ENCODE peak calls at places on chromosomes 16 and 17, in seven cellular contexts. M is GM12878, H is SK-N-SH, I is HepG2, W is H1, R is K562, Y is GM12892. K is an unnamed sample.

GRCh38 chr17:13176436-13176835 is 158.6 kb upstream of the ELAC2 start:
- DNase-seq in M (no peak), H (no peak), I (no peak), W (no peak), R (no peak), Y (no peak), K (no peak)

GRCh38 chr17:3895354-3895753 is 2.5 kb upstream of the CAMKK1 start:
- DNase-seq in M (no peak), H (no peak), I (no peak), W (no peak), R (no peak), Y (no peak), K (no peak)

GRCh38 chr16:89011909-89012621 is 35.1 kb upstream of the CBFA2T3 start:
- DNase-seq in M (no peak), H (no peak), I (no peak), W (no peak), R (no peak), Y (no peak), K (no peak)

GRCh38 chr17:17496189-17497064 is at the start of gene RASD1:
- DNase-seq in M (no peak), H (peak; percentile 98), I (peak; percentile 59), W (peak; percentile 93), R (peak; percentile 88), Y (peak; percentile 98), K (peak; percentile 98)

GRCh38 chr16:69831212-69832123 is 69.3 kb downstream of the WWP2 start:
- DNase-seq in M (no peak), H (no peak), I (peak; percentile 72), W (no peak), R (no peak), Y (no peak), K (no peak)

GRCh38 chr17:80849119-80849518 is 142.5 kb upstream of the CHMP6 start:
- DNase-seq in M (no peak), H (no peak), I (no peak), W (no peak), R (no peak), Y (no peak), K (no peak)

GRCh38 chr16:87007907-87008306 is 309.3 kb downstream of the C16orf95 start:
- DNase-seq in M (no peak), H (no peak), I (no peak), W (no peak), R (no peak), Y (no peak), K (no peak)

GRCh38 chr17:57530508-57530907 is 214.6 kb downstream of the CCDC182 start:
- DNase-seq in M (no peak), H (no peak), I (no peak), W (no peak), R (no peak), Y (no peak), K (no peak)

GRCh38 chr16:21614896-21615295 is 15.5 kb downstream of the METTL9 start:
- DNase-seq in M (no peak), H (no peak), I (no peak), W (no peak), R (no peak), Y (no peak), K (no peak)

GRCh38 chr17:73719588-73720071 is 75.4 kb upstream of the SDK2 start:
- DNase-seq in M (no peak), H (peak; percentile 96), I (peak; percentile 65), W (no peak), R (no peak), Y (no peak), K (no peak)

GRCh38 chr17:60562421-60562820 is 36.4 kb upstream of the APPBP2 start:
- DNase-seq in M (no peak), H (no peak), I (no peak), W (no peak), R (no peak), Y (no peak), K (no peak)

GRCh38 chr16:86709902-86710601 is 131.7 kb downstream of the FOXL1 start:
- DNase-seq in M (no peak), H (no peak), I (no peak), W (no peak), R (no peak), Y (no peak), K (no peak)

GRCh38 chr17:32593003-32593402 is 106.2 kb downstream of the CDK5R1 start:
- DNase-seq in M (no peak), H (no peak), I (no peak), W (no peak), R (no peak), Y (no peak), K (no peak)

GRCh38 chr17:32588982-32589381 is 102.2 kb downstream of the CDK5R1 start:
- DNase-seq in M (no peak), H (peak; percentile 23), I (peak; percentile 11), W (no peak), R (peak; percentile 23), Y (no peak), K (no peak)

GRCh38 chr17:32588135-32588534 is 101.3 kb downstream of the CDK5R1 start:
- DNase-seq in M (no peak), H (no peak), I (no peak), W (no peak), R (no peak), Y (no peak), K (no peak)

GRCh38 chr17:32591428-32591827 is 104.6 kb downstream of the CDK5R1 start:
- DNase-seq in M (no peak), H (no peak), I (no peak), W (no peak), R (no peak), Y (no peak), K (no peak)

DNA sequence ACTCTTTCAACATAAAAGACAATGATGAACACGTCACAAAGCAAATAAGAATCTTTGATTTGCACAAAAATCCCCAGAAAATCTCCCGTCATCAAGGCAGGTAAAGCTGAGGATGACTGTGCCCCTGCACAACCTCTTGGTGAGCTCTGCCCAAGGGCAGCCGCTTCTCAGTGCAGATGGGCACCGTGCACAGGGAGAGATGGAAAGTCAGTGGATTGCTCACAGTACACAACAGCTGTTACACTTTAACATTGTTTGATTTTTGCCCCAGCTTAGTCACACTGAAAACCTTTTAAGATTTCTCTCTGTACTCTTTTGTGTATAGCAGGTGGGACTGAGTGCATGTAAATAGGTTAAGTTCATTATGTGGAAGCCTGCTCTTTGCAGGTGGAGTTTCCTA is 104.2 kb downstream of the CDK5R1 start:
- DNase-seq in M (no peak), H (no peak), I (no peak), W (no peak), R (no peak), Y (no peak), K (no peak)
- TF ChIP-seq TAF1 in M (no peak), H (no peak), I (no peak), W (no peak), R (no peak), Y (no peak), K (no peak)

DNA sequence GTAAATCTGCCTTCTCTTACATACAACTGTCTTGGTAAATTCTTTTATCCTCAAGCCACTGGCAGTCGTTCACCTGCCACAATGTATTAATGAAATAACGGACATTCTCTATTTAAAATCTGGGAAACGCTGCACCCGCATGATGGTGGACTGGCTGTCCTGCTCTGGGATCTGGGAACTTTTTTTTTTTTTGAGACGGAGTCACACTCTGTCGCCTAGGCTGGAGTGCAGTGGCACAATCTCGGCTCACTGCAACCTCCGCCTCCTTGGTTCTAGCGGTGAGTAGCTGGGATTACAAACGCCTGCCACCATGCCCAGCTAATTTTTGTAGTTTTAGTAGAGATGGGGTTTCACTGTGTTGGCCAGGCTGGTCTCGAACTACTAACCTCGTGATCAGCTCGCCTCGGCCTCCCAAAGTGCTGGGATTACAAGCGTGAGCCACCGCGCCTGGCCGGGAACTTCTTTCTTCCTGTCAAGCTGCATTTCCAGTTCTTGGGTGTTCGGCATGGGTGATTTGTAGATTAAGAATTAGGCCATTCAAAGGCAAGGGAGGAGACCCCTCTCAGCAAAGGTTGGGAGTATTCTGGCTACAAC is 28.3 kb downstream of the PRDM7 start:
- DNase-seq in M (no peak), H (no peak), I (no peak), W (no peak), R (no peak), Y (no peak), K (no peak)
- TF ChIP-seq POLR2AphosphoS5 in M (no peak), H (no peak), I (no peak), W (no peak), R (no peak), Y (no peak), K (no peak)

GRCh38 chr17:34312080-34312479 is 7.2 kb upstream of the CCL8 start:
- DNase-seq in M (no peak), H (no peak), I (no peak), W (no peak), R (no peak), Y (no peak), K (no peak)
- TF ChIP-seq TAF1 in M (no peak), H (no peak), I (no peak), W (no peak), R (no peak), Y (no peak), K (no peak)

GRCh38 chr16:30120340-30121105 is 2.5 kb downstream of the MAPK3 start:
- DNase-seq in M (no peak), H (no peak), I (no peak), W (no peak), R (no peak), Y (no peak), K (no peak)
- TF ChIP-seq POLR2AphosphoS5 in M (no peak), H (no peak), I (no peak), W (no peak), R (no peak), Y (no peak), K (no peak)

GRCh38 chr16:74749291-74750055 is 25.1 kb downstream of the FA2H start:
- DNase-seq in M (no peak), H (no peak), I (no peak), W (no peak), R (no peak), Y (no peak), K (no peak)
- TF ChIP-seq TAF1 in M (no peak), H (no peak), I (no peak), W (no peak), R (no peak), Y (no peak), K (no peak)

DNA sequence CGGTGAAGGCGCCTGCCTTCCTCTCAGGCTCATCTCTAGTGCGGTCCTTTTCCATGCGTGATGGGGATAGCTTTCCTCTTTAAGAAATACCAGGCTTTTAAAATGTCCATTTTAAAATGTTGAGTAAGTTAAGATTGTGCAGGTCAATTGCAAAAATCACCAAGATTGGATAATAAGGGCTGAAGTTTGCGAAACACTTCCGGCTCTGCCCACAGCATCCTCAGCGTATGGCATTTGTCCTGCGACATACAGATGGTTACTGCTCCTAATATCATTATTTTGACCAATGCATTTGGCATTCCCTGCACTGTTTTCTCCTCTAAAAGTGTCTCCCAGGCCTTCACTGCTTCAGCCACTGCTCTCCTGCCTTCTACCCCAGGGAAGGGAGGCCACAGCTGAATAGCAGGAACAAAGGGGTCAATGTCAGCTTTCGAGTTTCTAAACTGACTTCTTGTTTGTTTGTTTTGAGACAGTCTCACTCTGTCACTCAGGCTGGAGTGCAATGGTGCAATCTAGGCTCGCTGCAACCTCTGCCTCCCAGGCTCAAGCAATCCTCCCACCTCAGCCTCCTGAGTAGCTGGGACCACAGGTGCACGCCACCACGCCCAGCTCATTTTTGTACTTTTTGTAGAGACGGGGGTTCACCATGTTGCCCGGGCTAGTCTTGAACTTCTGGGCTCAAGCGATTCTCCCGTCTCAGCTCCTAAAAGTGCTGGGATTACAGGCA is 91.9 kb downstream of the CRISPLD2 start:
- DNase-seq in M (no peak), H (no peak), I (no peak), W (no peak), R (no peak), Y (no peak), K (no peak)
- TF ChIP-seq POLR2AphosphoS5 in M (no peak), H (no peak), I (no peak), W (no peak), R (no peak), Y (no peak), K (no peak)